ENCODE peak calls at places on chromosomes 6 and 20, in ten cellular contexts. Z, W, J, I, T, G, L, Y, A and D are unnamed samples.

GRCh38 chr20:33475381-33476160 is 14.3 kb upstream of the CBFA2T2 start:
- DNase-seq in J (no peak), I (no peak), T (no peak), Z (no peak), G (no peak), A (no peak), L (no peak), W (no peak), Y (no peak), D (no peak)

GRCh38 chr6:10681795-10682194 is 12.6 kb downstream of the C6orf52 start:
- DNase-seq in Z (no peak), I (no peak), A (no peak), G (no peak), W (no peak), Y (no peak), L (no peak), T (no peak), J (no peak), D (no peak)

GRCh38 chr6:6218246-6219085 is 102.0 kb downstream of the F13A1 start:
- DNase-seq in Y (no peak), W (no peak), T (no peak), J (no peak), Z (no peak), A (no peak), I (no peak), G (no peak), L (no peak), D (no peak)

GRCh38 chr6:4032475-4032874 is 46.5 kb downstream of the FAM217A start:
- DNase-seq in I (no peak), T (no peak), G (no peak), W (no peak), L (no peak), Z (no peak), Y (no peak), A (no peak), J (no peak), D (no peak)

GRCh38 chr20:63344616-63345327 is 16.4 kb downstream of the CHRNA4 start:
- DNase-seq in J (no peak), I (peak), Y (no peak), W (no peak), G (no peak), Z (peak), L (peak), A (no peak), T (peak), D (no peak)

GRCh38 chr6:28814032-28814976 is 109.5 kb downstream of the TRIM27 start:
- DNase-seq in T (no peak), A (no peak), Z (no peak), W (no peak), J (no peak), I (no peak), L (no peak), Y (no peak), G (no peak), D (no peak)

GRCh38 chr20:52852695-52853094 is 119.5 kb upstream of the TSHZ2 start:
- DNase-seq in A (no peak), Z (no peak), L (no peak), Y (no peak), G (no peak), I (no peak), J (no peak), T (no peak), W (no peak), D (no peak)

GRCh38 chr6:7742214-7742613 is 16.3 kb downstream of the BMP6 start:
- DNase-seq in T (no peak), Z (no peak), A (no peak), G (no peak), I (no peak), W (no peak), J (no peak), L (no peak), Y (no peak), D (no peak)

GRCh38 chr6:89298680-89299450 is 16.2 kb downstream of the GABRR2 start:
- DNase-seq in W (peak), L (peak), T (peak), J (peak), A (no peak), Y (no peak), G (no peak), I (no peak), Z (no peak), D (peak)

GRCh38 chr6:145963216-145964068 is 716 bp downstream of the SHPRH start:
- DNase-seq in Z (peak), W (peak), Y (peak), T (peak), L (peak), A (no peak), I (no peak), J (peak), G (peak), D (peak)

GRCh38 chr20:53984354-53984753 is 86.0 kb downstream of the BCAS1 start:
- DNase-seq in T (no peak), Z (no peak), A (no peak), Y (no peak), G (no peak), J (no peak), I (no peak), W (no peak), L (no peak), D (no peak)

GRCh38 chr20:54759589-54759988 is 284.2 kb downstream of the DOK5 start:
- DNase-seq in Z (no peak), W (no peak), L (no peak), J (no peak), T (no peak), I (no peak), A (no peak), Y (no peak), G (no peak), D (no peak)

GRCh38 chr6:141848029-141848890 is 284.5 kb upstream of the GJE1 start:
- DNase-seq in G (no peak), Z (no peak), Y (no peak), I (no peak), J (no peak), L (no peak), T (peak), W (no peak), A (no peak), D (no peak)

DNA sequence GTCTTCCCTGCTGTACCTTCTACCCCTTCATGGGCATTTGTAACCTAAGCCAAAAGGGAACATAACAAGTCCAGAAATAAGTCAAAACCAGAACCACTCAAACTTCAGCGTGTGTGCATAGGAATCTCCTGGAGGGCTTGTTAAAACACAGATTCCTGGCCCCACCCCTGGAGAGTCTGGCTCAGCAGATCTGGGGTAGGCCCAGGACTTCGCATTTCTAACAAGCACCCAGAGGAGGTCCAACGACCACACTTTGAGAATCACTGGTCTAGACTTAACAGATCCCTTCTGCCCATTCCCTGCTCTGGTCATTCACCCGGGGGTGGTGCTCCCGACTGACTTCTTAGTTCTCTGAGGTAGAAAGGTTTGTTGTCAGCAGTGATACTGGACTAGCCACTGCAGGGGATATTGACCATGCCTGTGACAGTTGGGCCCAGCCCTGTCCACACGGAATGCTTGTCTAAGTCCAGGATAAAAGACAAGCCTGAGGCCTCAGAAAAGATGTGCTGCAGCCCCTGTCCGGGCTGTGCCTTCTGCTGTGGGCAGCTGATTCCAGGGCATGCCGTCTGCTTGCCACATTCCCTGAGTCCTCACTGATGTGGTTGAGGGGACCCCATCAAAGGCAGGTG is 68.6 kb downstream of the SYNJ2 start:
- DNase-seq in I (no peak), L (no peak), W (no peak), Y (no peak), J (no peak), T (no peak), G (no peak), Z (no peak), A (no peak), D (no peak)
- TF ChIP-seq CTCF in I (no peak), L (no peak), W (no peak), Y (no peak), J (no peak), T (no peak), G (no peak), Z (no peak), A (no peak), D (no peak)

GRCh38 chr20:3181270-3181669 is 7.9 kb upstream of the LZTS3 start:
- DNase-seq in W (no peak), T (no peak), L (no peak), A (no peak), I (no peak), Z (no peak), Y (no peak), G (no peak), J (no peak), D (no peak)
- TF ChIP-seq CTCF in W (no peak), T (no peak), L (no peak), A (no peak), I (no peak), Z (no peak), Y (no peak), G (no peak), J (no peak), D (no peak)

GRCh38 chr6:25469797-25470388 is 182.1 kb upstream of the SCGN start:
- DNase-seq in I (no peak), L (no peak), W (no peak), Z (no peak), Y (no peak), T (no peak), J (no peak), A (no peak), G (no peak), D (no peak)
- TF ChIP-seq CTCF in I (no peak), L (peak), W (no peak), Z (no peak), Y (no peak), T (peak), J (no peak), A (no peak), G (no peak), D (peak)

GRCh38 chr6:1113921-1114320 is 198.0 kb upstream of the FOXQ1 start:
- DNase-seq in Z (no peak), L (no peak), T (no peak), J (no peak), G (no peak), A (no peak), Y (no peak), W (no peak), I (no peak), D (no peak)

GRCh38 chr6:1116149-1116548 is 195.7 kb upstream of the FOXQ1 start:
- DNase-seq in J (no peak), T (no peak), A (no peak), Y (no peak), L (no peak), G (no peak), I (no peak), Z (no peak), W (no peak), D (peak)

GRCh38 chr6:1117530-1118286 is 194.2 kb upstream of the FOXQ1 start:
- DNase-seq in Y (no peak), Z (no peak), J (no peak), L (no peak), G (no peak), W (no peak), I (no peak), T (no peak), A (no peak), D (peak)

GRCh38 chr6:1122083-1122482 is 189.8 kb upstream of the FOXQ1 start:
- DNase-seq in J (no peak), Y (no peak), Z (no peak), L (no peak), I (no peak), G (no peak), T (no peak), A (no peak), W (no peak), D (peak)

GRCh38 chr6:1118287-1118647 is 193.6 kb upstream of the FOXQ1 start:
- DNase-seq in T (no peak), Z (no peak), J (no peak), Y (no peak), L (no peak), W (no peak), G (no peak), I (no peak), A (no peak), D (no peak)
- TF ChIP-seq CTCF in T (no peak), Z (no peak), J (no peak), Y (no peak), L (no peak), W (no peak), G (no peak), I (no peak), A (no peak), D (no peak)

DNA sequence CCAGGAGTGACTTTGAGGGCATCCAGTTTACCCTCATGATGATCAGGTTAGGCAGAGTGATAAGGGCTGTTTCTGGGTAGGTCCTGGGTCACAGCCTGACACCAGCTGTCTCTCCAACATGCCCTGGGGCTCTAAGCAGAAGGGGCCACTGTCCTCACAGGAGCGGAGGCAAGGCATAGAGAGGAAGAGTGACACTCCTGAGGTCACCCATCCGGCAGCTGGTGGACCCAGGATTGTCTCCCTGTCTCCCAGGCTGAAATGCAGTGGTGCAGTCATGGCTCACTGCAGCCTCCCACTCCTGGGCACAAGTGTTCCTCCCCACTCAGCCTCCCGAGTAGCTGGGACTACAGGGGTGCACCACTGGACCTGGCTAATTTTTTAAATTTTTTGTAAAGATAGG is 12.0 kb downstream of the DLGAP4 start:
- DNase-seq in J (no peak), L (no peak), Y (peak), W (no peak), Z (no peak), G (no peak), I (no peak), A (no peak), T (no peak), D (no peak)
- TF ChIP-seq CTCF in J (no peak), L (no peak), Y (no peak), W (no peak), Z (no peak), G (no peak), I (no peak), A (no peak), T (no peak), D (no peak)